ENCODE peak calls at places on chromosome 7, in eight cellular contexts. P is A549, E is adrenal gland, C is body of pancreas, Z is H54, R is NB4, O is sigmoid colon, L is prostate gland. Y is an unnamed sample.

GRCh38 chr7:25982684-25983083 is 169.3 kb upstream of the NFE2L3 start:
- DNase-seq in Z (no peak), C (peak; percentile 37), R (no peak), O (no peak), E (no peak), P (no peak), L (no peak), Y (no peak)

GRCh38 chr7:151837285-151838042 is 39.5 kb downstream of the PRKAG2 start:
- DNase-seq in R (no peak), P (no peak), E (no peak), C (no peak), Z (no peak), O (no peak), L (no peak), Y (no peak)

GRCh38 chr7:43535810-43536585 is 46.9 kb upstream of the STK17A start:
- DNase-seq in E (no peak), Z (peak; percentile 68), C (no peak), R (no peak), L (no peak), O (no peak), P (no peak), Y (no peak)

GRCh38 chr7:7424151-7424873 is 111.4 kb downstream of the COL28A1 start:
- DNase-seq in C (peak; percentile 71), R (peak; percentile 81), O (peak; percentile 71), Z (peak; percentile 59), P (peak; percentile 54), E (peak; percentile 83), L (peak; percentile 70), Y (peak; percentile 74)

GRCh38 chr7:116731019-116731388 is 59.0 kb downstream of the MET start:
- DNase-seq in L (no peak), C (no peak), Z (no peak), R (no peak), P (no peak), E (no peak), O (no peak), Y (no peak)

GRCh38 chr7:84194484-84195260 is at the start of gene SEMA3A:
- DNase-seq in L (peak; percentile 10), R (peak; percentile 31), C (peak; percentile 16), E (peak; percentile 53), P (peak; percentile 38), O (peak; percentile 84), Z (no peak), Y (no peak)

GRCh38 chr7:155618708-155619633 is 25.5 kb upstream of the RBM33 start:
- DNase-seq in L (no peak), Z (peak; percentile 35), P (peak; percentile 66), C (peak; percentile 81), E (no peak), R (no peak), O (no peak), Y (no peak)

GRCh38 chr7:53744361-53744760 is 708.9 kb downstream of the POM121L12 start:
- DNase-seq in P (no peak), Z (no peak), E (no peak), R (no peak), O (no peak), C (no peak), L (no peak), Y (no peak)

GRCh38 chr7:86926732-86927131 is 132.7 kb downstream of the ELAPOR2 start:
- DNase-seq in L (no peak), E (no peak), Z (no peak), C (peak; percentile 20), R (peak; percentile 56), P (peak; percentile 14), O (no peak), Y (peak; percentile 55)

GRCh38 chr7:48089415-48089975 is 430 bp downstream of the UPP1 start:
- DNase-seq in C (peak; percentile 71), O (peak; percentile 85), P (no peak), Z (peak; percentile 31), L (peak; percentile 35), R (no peak), E (no peak), Y (no peak)

GRCh38 chr7:55526329-55526728 is 46.0 kb downstream of the VOPP1 start:
- DNase-seq in R (no peak), O (no peak), C (no peak), P (no peak), L (no peak), Z (no peak), E (no peak), Y (no peak)

GRCh38 chr7:132065973-132066611 is 509.7 kb upstream of the PODXL start:
- DNase-seq in R (no peak), E (no peak), O (no peak), P (peak; percentile 12), L (no peak), Z (no peak), C (no peak), Y (no peak)

GRCh38 chr7:149140784-149141183 is 6.5 kb upstream of the ZNF398 start:
- DNase-seq in L (no peak), O (no peak), E (peak; percentile 79), R (peak; percentile 77), P (no peak), C (no peak), Z (no peak), Y (no peak)

GRCh38 chr7:51366172-51366728 is 49.6 kb upstream of the COBL start:
- DNase-seq in R (no peak), O (no peak), P (no peak), Z (no peak), E (no peak), L (no peak), C (no peak), Y (no peak)

GRCh38 chr7:22597845-22598244 is 97.9 kb upstream of the STEAP1B start:
- DNase-seq in L (no peak), R (no peak), E (no peak), Z (peak; percentile 42), O (no peak), P (no peak), C (no peak), Y (no peak)

GRCh38 chr7:24227603-24228359 is 56.2 kb upstream of the NPY start:
- DNase-seq in L (no peak), Z (no peak), P (no peak), C (no peak), R (peak; percentile 62), E (peak; percentile 82), O (no peak), Y (no peak)

DNA sequence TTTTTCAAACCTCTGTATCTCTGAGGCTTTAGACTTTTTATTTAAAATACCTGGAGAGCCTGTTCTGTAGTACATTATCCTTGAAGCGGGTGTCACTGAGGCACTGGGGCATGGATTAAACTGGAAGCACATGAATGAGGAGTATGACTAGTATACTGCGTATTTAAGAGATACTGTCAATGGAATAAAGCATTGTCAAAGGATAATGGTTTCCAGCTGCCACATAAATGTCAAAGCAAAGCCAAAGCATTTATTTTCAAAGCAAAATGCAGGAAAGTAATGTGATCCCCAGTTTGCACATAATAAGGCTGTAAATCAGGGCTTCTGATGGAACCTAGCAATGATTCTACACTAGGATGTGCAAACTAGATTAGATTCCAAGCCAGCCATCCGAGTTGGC is 240.0 kb downstream of the POU6F2 start:
- DNase-seq in P (no peak), Z (no peak), E (no peak), O (no peak), R (no peak), L (no peak), C (no peak), Y (no peak)
- TF ChIP-seq POLR2A in P (no peak), Z (no peak), E (no peak), O (no peak), R (no peak), L (no peak), C (no peak), Y (no peak)

DNA sequence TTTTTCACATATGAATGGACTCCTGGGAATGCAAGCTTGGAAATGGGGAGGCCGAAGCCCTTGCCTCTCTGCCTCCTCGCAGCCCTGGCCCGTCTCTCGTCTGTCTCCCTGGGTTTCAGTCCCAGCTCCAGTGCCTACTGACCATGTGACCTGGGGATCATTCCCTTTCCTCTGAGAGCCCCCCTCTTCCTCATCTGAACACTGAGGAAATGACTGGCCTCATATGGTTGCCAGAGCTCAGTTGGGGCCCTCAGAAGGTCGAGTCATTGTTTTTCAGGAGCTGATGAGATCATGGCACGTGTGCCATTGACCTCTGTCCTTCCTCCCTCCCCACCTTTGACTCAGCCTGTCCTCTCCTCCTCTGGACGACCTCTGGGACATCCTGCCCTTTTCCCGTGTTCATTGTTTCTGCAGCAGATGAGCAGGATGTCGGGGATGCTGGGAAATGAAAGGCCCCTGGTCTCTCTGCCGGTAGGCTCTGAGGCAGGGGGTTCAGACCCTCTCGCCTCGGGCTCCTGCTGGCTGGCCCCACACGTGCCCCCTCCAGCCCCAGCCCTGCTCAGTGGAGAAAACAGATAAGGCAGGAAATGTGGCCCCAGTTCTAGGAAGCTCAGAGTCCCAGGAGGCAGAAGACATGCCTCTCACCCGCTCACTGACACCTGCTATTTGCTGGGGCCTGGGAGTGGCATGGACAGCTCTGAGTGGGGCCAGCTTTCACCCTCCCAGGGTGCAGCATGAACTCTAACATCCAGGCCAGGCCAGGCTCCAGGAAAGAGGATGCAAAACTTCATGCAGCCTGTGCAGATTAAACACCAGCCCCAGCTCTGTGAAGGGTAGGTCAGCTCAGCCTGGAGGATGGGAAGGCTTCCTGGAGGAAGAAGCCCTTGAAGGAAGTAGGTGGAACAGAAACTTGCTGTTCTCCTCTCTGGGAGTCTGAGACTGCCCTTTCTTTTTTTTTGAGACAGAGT is 8.3 kb upstream of the PPP1R35 start:
- DNase-seq in E (peak; percentile 86), P (no peak), L (no peak), Z (peak; percentile 84), R (peak; percentile 66), C (no peak), O (no peak), Y (peak; percentile 79)
- TF ChIP-seq POLR2A in E (peak; percentile 29), P (no peak), L (no peak), Z (no peak), R (no peak), C (no peak), O (no peak), Y (no peak)

DNA sequence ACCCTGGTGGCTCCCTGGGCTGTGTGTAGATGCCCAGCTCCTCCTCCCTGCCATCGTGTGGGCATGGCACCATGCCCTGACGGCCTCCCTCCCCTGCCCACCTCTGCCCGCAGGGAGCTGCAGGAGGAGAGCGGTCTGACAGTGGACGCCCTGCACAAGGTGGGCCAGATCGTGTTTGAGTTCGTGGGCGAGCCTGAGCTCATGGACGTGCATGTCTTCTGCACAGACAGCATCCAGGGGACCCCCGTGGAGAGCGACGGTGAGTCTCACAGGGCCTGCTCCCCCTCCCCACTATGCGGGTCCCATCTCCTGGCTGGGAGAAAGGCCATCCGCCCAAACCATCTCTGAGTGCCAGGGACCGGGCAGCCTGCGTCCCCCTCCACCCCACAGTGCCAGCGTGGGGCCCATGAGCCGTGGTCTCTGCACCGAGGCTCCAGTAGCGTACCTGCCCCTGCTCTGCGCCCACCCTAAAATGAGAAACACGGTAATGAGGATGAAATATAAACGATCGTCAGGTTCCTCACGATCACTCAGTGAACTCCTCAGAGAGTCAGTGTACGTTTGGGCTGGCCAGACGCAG is 7.8 kb downstream of the NUDT1 start:
- DNase-seq in L (no peak), P (no peak), Z (no peak), E (no peak), C (no peak), O (no peak), R (no peak), Y (no peak)
- TF ChIP-seq POLR2A in L (no peak), P (no peak), Z (no peak), E (no peak), C (no peak), O (no peak), R (no peak), Y (no peak)

GRCh38 chr7:67553378-67553777 is 556.7 kb downstream of the TYW1 start:
- DNase-seq in R (no peak), L (no peak), E (no peak), P (no peak), C (no peak), Z (no peak), O (no peak), Y (no peak)

GRCh38 chr7:67552738-67553137 is 556.1 kb downstream of the TYW1 start:
- DNase-seq in E (no peak), P (no peak), R (no peak), L (no peak), O (no peak), C (no peak), Z (no peak), Y (peak; percentile 2)

GRCh38 chr7:67551027-67551426 is 554.4 kb downstream of the TYW1 start:
- DNase-seq in R (no peak), C (peak; percentile 5), O (no peak), L (peak; percentile 7), Z (no peak), P (no peak), E (no peak), Y (no peak)
- TF ChIP-seq POLR2A in R (no peak), C (no peak), O (no peak), L (no peak), Z (no peak), P (no peak), E (no peak), Y (no peak)